ENCODE peak calls at places on chromosomes 7 and 10, in four cellular contexts. A is H9, E is ovary, B is RWPE2. H is an unnamed sample.

GRCh38 chr10:92914478-92915066 is 66.3 kb downstream of the EXOC6 start:
- DNase-seq in A (peak; percentile 53), E (no peak), B (no peak), H (peak; percentile 31)

GRCh38 chr7:44767912-44768662 is 19.4 kb downstream of the ZMIZ2 start:
- DNase-seq in A (no peak), E (peak; percentile 86), B (no peak), H (no peak)

GRCh38 chr10:69045441-69046300 is 42.2 kb upstream of the SRGN start:
- DNase-seq in A (no peak), E (no peak), B (peak; percentile 82), H (no peak)

GRCh38 chr10:1737222-1738061 is at the start of gene ADARB2:
- DNase-seq in A (peak; percentile 94), E (no peak), B (no peak), H (no peak)

GRCh38 chr10:34696423-34696822 is 118.7 kb downstream of the PARD3 start:
- DNase-seq in A (no peak), E (no peak), B (no peak), H (no peak)

GRCh38 chr7:149147730-149148653 is 739 bp downstream of the ZNF398 start:
- DNase-seq in A (no peak), E (peak; percentile 58), B (no peak), H (peak; percentile 60)

GRCh38 chr10:17265468-17265867 is 37.4 kb downstream of the VIM start:
- DNase-seq in A (no peak), E (no peak), B (no peak), H (no peak)

GRCh38 chr10:59702347-59702746 is 7.3 kb downstream of the SLC16A9 start:
- DNase-seq in A (no peak), E (no peak), B (no peak), H (no peak)

GRCh38 chr10:123301077-123301875 is 147.1 kb downstream of the BUB3 start:
- DNase-seq in A (no peak), E (no peak), B (no peak), H (no peak)

GRCh38 chr7:28296571-28297483 is 115.5 kb upstream of the CREB5 start:
- DNase-seq in A (peak; percentile 68), E (no peak), B (no peak), H (no peak)

GRCh38 chr7:68785036-68785435 is 813.2 kb upstream of the AUTS2 start:
- DNase-seq in A (no peak), E (no peak), B (no peak), H (no peak)

GRCh38 chr7:48046458-48046857 is 11.1 kb downstream of the C7orf57 start:
- DNase-seq in A (no peak), E (no peak), B (no peak), H (no peak)

GRCh38 chr7:130995252-130996081 is 261.5 kb upstream of the KLF14 start:
- DNase-seq in A (no peak), E (no peak), B (no peak), H (no peak)

GRCh38 chr7:6680146-6680545 is 26.6 kb downstream of the ZNF12 start:
- DNase-seq in A (no peak), E (no peak), B (no peak), H (no peak)

DNA sequence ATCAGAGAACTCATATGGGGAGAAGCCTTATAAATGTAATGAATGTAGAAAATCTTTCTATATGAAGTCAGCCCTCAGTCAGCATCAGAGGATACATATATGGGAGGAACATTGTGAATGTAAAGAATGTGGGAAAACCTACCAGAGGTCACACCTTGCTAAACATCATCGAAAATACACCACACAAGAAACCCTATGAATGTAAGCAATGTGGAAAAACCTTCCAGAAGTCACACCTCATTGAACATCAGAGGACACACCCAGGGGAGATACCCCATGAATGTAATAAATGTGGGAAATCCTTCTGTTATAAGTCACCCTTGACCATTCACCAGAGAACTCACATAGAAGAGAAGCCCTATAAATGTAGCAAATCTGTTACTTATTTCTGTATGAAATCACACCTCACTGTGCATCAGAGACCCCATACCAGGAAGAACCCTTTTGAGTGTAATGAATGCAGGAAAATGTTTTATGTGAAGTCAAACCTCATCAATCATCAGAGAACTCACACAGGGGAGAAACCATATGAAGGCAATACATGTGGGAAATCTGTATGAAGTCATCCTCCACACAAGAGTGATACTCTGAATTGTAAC is 30.8 kb downstream of the ZNF12 start:
- DNase-seq in A (no peak), E (no peak), B (no peak), H (no peak)
- H3K9me3 ChIP-seq in A (peaks cover 77% of the 10 kb centered on the region), E (peaks cover 25% of the 10 kb centered on the region), B (peaks cover 36% of the 10 kb centered on the region), H (peaks cover 21% of the 10 kb centered on the region)

GRCh38 chr10:76108563-76108962 is 677.1 kb downstream of the LRMDA start:
- DNase-seq in A (no peak), E (no peak), B (no peak), H (no peak)
- H3K9me3 ChIP-seq in A (no peaks in the 10 kb centered on the region), E (no peaks in the 10 kb centered on the region), B (no peaks in the 10 kb centered on the region), H (no peaks in the 10 kb centered on the region)

GRCh38 chr7:126426652-126427051 is 826.1 kb downstream of the GRM8 start:
- DNase-seq in A (no peak), E (no peak), B (no peak), H (no peak)
- H3K9me3 ChIP-seq in A (no peaks in the 10 kb centered on the region), E (no peaks in the 10 kb centered on the region), B (no peaks in the 10 kb centered on the region), H (no peaks in the 10 kb centered on the region)

GRCh38 chr7:153324094-153324493 is 564.5 kb downstream of the ACTR3B start:
- DNase-seq in A (no peak), E (no peak), B (no peak), H (no peak)
- H3K9me3 ChIP-seq in A (peaks cover 9% of the 10 kb centered on the region), E (no peaks in the 10 kb centered on the region), B (no peaks in the 10 kb centered on the region), H (no peaks in the 10 kb centered on the region)

H was measured in T-helper 17 cell.